ENCODE peak calls at places on chromosomes 12 and 14, in six cellular contexts. M, J, R, W, S and I are unnamed samples.

GRCh38 chr12:6061661-6062060 is 62.8 kb downstream of the VWF start:
- DNase-seq in M (no peak), J (no peak), R (no peak), W (no peak), S (no peak), I (no peak)

GRCh38 chr12:3122841-3123678 is 45.9 kb downstream of the TSPAN9 start:
- DNase-seq in M (no peak), J (peak; percentile 74), R (no peak), W (no peak), S (peak; percentile 71), I (peak; percentile 49)

GRCh38 chr14:59688224-59689170 is 111.9 kb upstream of the CCDC175 start:
- DNase-seq in M (peak; percentile 44), J (peak; percentile 94), R (peak; percentile 57), W (no peak), S (no peak), I (peak; percentile 21)

GRCh38 chr14:104099096-104100041 is 13.9 kb downstream of the ASPG start:
- DNase-seq in M (no peak), J (no peak), R (no peak), W (no peak), S (no peak), I (no peak)

GRCh38 chr14:103121161-103121845 is 2.0 kb upstream of the TNFAIP2 start:
- DNase-seq in M (no peak), J (no peak), R (no peak), W (no peak), S (peak; percentile 90), I (no peak)

GRCh38 chr14:21056520-21057163 is 980 bp upstream of the RNASE8 start:
- DNase-seq in M (no peak), J (peak; percentile 21), R (no peak), W (no peak), S (no peak), I (no peak)

GRCh38 chr14:81269100-81269978 is 48.6 kb upstream of the GTF2A1 start:
- DNase-seq in M (no peak), J (peak; percentile 90), R (peak; percentile 68), W (no peak), S (no peak), I (no peak)

GRCh38 chr12:123979566-123979965 is 6.6 kb downstream of the ZNF664 start:
- DNase-seq in M (no peak), J (no peak), R (no peak), W (no peak), S (no peak), I (no peak)

GRCh38 chr14:37078131-37078530 is 94.3 kb downstream of the SLC25A21 start:
- DNase-seq in M (no peak), J (no peak), R (no peak), W (no peak), S (no peak), I (no peak)

DNA sequence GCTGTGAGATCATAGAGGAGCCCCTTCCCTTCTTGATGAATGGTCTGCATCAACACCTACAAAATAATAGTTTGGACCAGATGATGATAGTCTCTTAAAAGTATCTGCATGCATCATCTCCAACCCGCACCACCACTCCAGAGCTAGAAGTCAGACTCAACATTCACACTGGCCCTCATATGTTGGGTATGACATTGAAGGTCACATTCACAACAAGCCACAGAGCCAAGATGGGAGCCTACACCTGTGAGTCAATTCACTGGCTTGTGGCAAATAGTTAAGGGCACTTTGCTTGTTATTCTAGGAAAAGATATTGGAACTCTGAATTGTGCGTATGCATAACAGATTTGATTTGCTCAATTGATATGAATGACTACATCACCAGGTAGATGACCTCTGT is 1197.9 kb downstream of the VRK1 start:
- DNase-seq in M (no peak), J (no peak), R (no peak), W (no peak), S (no peak), I (no peak)
- H3K4me3 ChIP-seq in M (no peak overlapping the region), J (no peak overlapping the region), R (no peak overlapping the region), W (no peak overlapping the region), S (no peak overlapping the region), I (no peak overlapping the region)

GRCh38 chr12:53299101-53299453 is 418 bp upstream of the MYG1 start:
- DNase-seq in M (no peak), J (peak; percentile 90), R (no peak), W (no peak), S (no peak), I (no peak)

GRCh38 chr12:53306826-53307225 is 7.3 kb downstream of the MYG1 start:
- DNase-seq in M (no peak), J (no peak), R (no peak), W (no peak), S (no peak), I (no peak)

GRCh38 chr12:53299454-53300180 is at the start of gene MYG1:
- DNase-seq in M (peak; percentile 89), J (peak; percentile 86), R (peak; percentile 91), W (peak; percentile 87), S (peak; percentile 85), I (peak; percentile 58)

GRCh38 chr12:53300187-53300586 is 692 bp downstream of the MYG1 start:
- DNase-seq in M (no peak), J (no peak), R (peak; percentile 5), W (no peak), S (no peak), I (no peak)

DNA sequence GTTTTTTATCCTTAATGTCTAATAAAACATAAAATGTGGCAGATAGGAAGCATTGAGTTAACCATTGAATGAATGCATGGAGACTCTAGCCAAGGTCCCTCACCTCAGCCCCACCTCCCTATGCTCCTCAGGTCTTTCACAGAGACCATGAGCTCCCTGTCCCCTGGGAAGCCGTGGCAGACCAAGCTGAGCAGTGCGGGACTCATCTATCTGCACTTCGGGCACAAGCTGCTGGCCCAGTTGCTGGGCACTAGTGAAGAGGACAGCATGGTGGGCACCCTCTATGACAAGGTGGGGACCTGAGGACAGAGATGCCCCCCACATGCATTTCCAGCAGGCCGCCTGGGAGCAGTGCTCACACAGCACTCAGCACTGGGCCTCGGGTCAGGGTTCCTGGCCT is 3.4 kb downstream of the MYG1 start:
- DNase-seq in M (no peak), J (no peak), R (no peak), W (no peak), S (no peak), I (no peak)
- H3K4me1 ChIP-seq in M (peaks cover 53% of the 10 kb centered on the region), J (peaks cover 28% of the 10 kb centered on the region), R (peaks cover 3% of the 10 kb centered on the region), W (peaks cover 24% of the 10 kb centered on the region), S (no peaks in the 10 kb centered on the region), I (peaks cover 46% of the 10 kb centered on the region)

GRCh38 chr12:45743247-45743646 is 13.7 kb downstream of the ARID2 start:
- DNase-seq in M (no peak), J (no peak), R (no peak), W (no peak), S (no peak), I (no peak)

GRCh38 chr12:45732250-45732649 is 2.7 kb downstream of the ARID2 start:
- DNase-seq in M (no peak), J (peak; percentile 47), R (no peak), W (no peak), S (no peak), I (no peak)

GRCh38 chr12:45732936-45733335 is 3.4 kb downstream of the ARID2 start:
- DNase-seq in M (no peak), J (no peak), R (no peak), W (no peak), S (no peak), I (no peak)

GRCh38 chr12:45742590-45742989 is 13.1 kb downstream of the ARID2 start:
- DNase-seq in M (no peak), J (no peak), R (no peak), W (no peak), S (no peak), I (no peak)

DNA sequence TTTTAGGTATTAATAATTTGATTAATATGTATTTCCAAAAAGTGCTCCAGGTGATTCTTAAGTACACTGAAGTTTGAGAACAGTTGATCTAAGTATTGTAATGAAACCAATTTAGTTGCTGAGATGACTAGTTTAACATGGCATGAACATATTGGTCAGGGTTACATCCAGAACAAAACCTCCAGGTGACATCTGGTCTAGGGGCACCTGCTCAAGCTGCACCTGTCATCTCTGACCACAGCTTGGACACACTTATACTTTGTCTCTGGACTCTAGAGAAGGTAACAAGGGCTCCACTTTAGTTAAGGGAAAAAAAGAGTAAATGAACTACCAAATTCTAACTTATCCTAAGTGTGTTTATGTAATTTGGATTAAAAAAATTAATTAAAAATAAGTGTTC is 8.1 kb downstream of the ARID2 start:
- DNase-seq in M (no peak), J (no peak), R (no peak), W (no peak), S (no peak), I (no peak)
- H3K27ac ChIP-seq in M (no peak overlapping the region), J (no peak overlapping the region), R (no peak overlapping the region), W (no peak overlapping the region), S (no peak overlapping the region), I (no peak overlapping the region)

DNA sequence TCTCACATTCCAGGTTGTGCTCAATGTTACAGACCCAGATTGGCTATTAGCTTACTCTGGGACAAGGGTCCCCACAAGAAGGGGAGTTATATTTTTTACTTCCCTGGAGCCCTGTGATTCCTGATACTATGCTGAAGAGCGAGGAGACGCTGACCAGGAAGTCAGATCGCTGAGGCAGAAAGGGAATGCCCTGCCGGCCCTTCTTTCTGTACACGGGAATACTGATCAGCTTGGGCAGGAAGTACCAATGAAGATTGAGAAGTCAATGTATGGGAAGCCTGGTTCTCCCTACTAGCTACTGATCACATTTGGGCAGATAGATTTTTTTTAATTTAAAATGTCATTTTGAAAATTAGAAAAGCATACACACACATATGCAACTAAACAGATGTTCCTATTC is 292.6 kb downstream of the DUSP6 start:
- DNase-seq in M (no peak), J (no peak), R (no peak), W (no peak), S (no peak), I (no peak)
- H3K4me3 ChIP-seq in M (no peak overlapping the region), J (no peak overlapping the region), R (no peak overlapping the region), W (no peak overlapping the region), S (no peak overlapping the region), I (no peak overlapping the region)

GRCh38 chr12:101361455-101361854 is 46.1 kb downstream of the ARL1 start:
- DNase-seq in M (no peak), J (no peak), R (no peak), W (no peak), S (no peak), I (no peak)
- H3K4me1 ChIP-seq in M (no peaks in the 10 kb centered on the region), J (no peaks in the 10 kb centered on the region), R (no peaks in the 10 kb centered on the region), W (no peaks in the 10 kb centered on the region), S (no peaks in the 10 kb centered on the region), I (no peaks in the 10 kb centered on the region)